ENCODE peak calls at places on chromosomes 3 and 15, in nine cellular contexts. One of them, this sample, is unnamed. For H3K4me1, the result is how much of the 10 kb centered on the place peaks cover.

GRCh38 chr3:144670560-144670959 is 698.9 kb downstream of the DIPK2A start:
- DNase-seq in endothelial cell of umbilical vein: no peak
- DNase-seq in HepG2: no peak
- DNase-seq in HCT116: no peak
- DNase-seq in H1: no peak
- DNase-seq in transverse colon: no peak
- DNase-seq in breast epithelium: no peak
- DNase-seq in stomach: no peak
- DNase-seq in GM12878: no peak
- DNase-seq in this sample: no peak

GRCh38 chr3:157438371-157438735 is 1.7 kb downstream of the PTX3 start:
- DNase-seq in HCT116: no peak
- DNase-seq in stomach: no peak
- DNase-seq in GM12878: no peak
- DNase-seq in HepG2: no peak
- DNase-seq in breast epithelium: no peak
- DNase-seq in transverse colon: no peak
- DNase-seq in endothelial cell of umbilical vein: peak
- DNase-seq in H1: no peak
- DNase-seq in this sample: no peak

GRCh38 chr15:31241888-31242287 is 84.7 kb upstream of the KLF13 start:
- DNase-seq in HepG2: no peak
- DNase-seq in HCT116: no peak
- DNase-seq in GM12878: no peak
- DNase-seq in endothelial cell of umbilical vein: no peak
- DNase-seq in H1: no peak
- DNase-seq in breast epithelium: no peak
- DNase-seq in transverse colon: no peak
- DNase-seq in stomach: no peak
- DNase-seq in this sample: no peak

GRCh38 chr3:63993653-63994079 is 29.6 kb downstream of the PSMD6 start:
- DNase-seq in H1: peak
- DNase-seq in HCT116: peak
- DNase-seq in stomach: peak
- DNase-seq in transverse colon: peak
- DNase-seq in HepG2: peak
- DNase-seq in GM12878: no peak
- DNase-seq in breast epithelium: peak
- DNase-seq in endothelial cell of umbilical vein: peak
- DNase-seq in this sample: no peak

GRCh38 chr15:41972341-41973237 is at the start of gene EHD4:
- DNase-seq in stomach: peak
- DNase-seq in transverse colon: peak
- DNase-seq in breast epithelium: peak
- DNase-seq in HepG2: peak
- DNase-seq in GM12878: peak
- DNase-seq in endothelial cell of umbilical vein: peak
- DNase-seq in H1: peak
- DNase-seq in HCT116: peak
- DNase-seq in this sample: peak

GRCh38 chr3:16665282-16665741 is 60.1 kb upstream of the DAZL start:
- DNase-seq in endothelial cell of umbilical vein: no peak
- DNase-seq in stomach: no peak
- DNase-seq in transverse colon: peak
- DNase-seq in HCT116: peak
- DNase-seq in H1: no peak
- DNase-seq in HepG2: no peak
- DNase-seq in GM12878: no peak
- DNase-seq in breast epithelium: no peak
- DNase-seq in this sample: no peak

GRCh38 chr3:155595371-155595770 is 149.5 kb downstream of the PLCH1 start:
- DNase-seq in stomach: no peak
- DNase-seq in HCT116: no peak
- DNase-seq in GM12878: no peak
- DNase-seq in transverse colon: no peak
- DNase-seq in H1: no peak
- DNase-seq in breast epithelium: no peak
- DNase-seq in HepG2: peak
- DNase-seq in endothelial cell of umbilical vein: no peak
- DNase-seq in this sample: no peak

GRCh38 chr3:126313166-126313565 is 44.0 kb downstream of the KLF15 start:
- DNase-seq in H1: no peak
- DNase-seq in GM12878: no peak
- DNase-seq in HepG2: no peak
- DNase-seq in stomach: no peak
- DNase-seq in breast epithelium: no peak
- DNase-seq in transverse colon: no peak
- DNase-seq in HCT116: no peak
- DNase-seq in endothelial cell of umbilical vein: no peak
- DNase-seq in this sample: no peak

GRCh38 chr3:179148446-179149238 is 485 bp downstream of the PIK3CA start:
- DNase-seq in H1: peak
- DNase-seq in HCT116: no peak
- DNase-seq in endothelial cell of umbilical vein: peak
- DNase-seq in transverse colon: peak
- DNase-seq in GM12878: no peak
- DNase-seq in breast epithelium: no peak
- DNase-seq in stomach: peak
- DNase-seq in HepG2: peak
- DNase-seq in this sample: peak

GRCh38 chr3:191768421-191768820 is 307.5 kb downstream of the PYDC2 start:
- DNase-seq in HCT116: no peak
- DNase-seq in HepG2: no peak
- DNase-seq in endothelial cell of umbilical vein: no peak
- DNase-seq in breast epithelium: no peak
- DNase-seq in transverse colon: no peak
- DNase-seq in stomach: no peak
- DNase-seq in GM12878: no peak
- DNase-seq in H1: no peak
- DNase-seq in this sample: no peak

GRCh38 chr3:148911597-148911996 is 46.5 kb downstream of the CPA3 start:
- DNase-seq in breast epithelium: no peak
- DNase-seq in H1: no peak
- DNase-seq in GM12878: no peak
- DNase-seq in transverse colon: no peak
- DNase-seq in stomach: no peak
- DNase-seq in HepG2: no peak
- DNase-seq in HCT116: no peak
- DNase-seq in endothelial cell of umbilical vein: no peak
- DNase-seq in this sample: no peak

GRCh38 chr3:136602818-136603217 is 149.4 kb downstream of the STAG1 start:
- DNase-seq in endothelial cell of umbilical vein: no peak
- DNase-seq in GM12878: no peak
- DNase-seq in transverse colon: no peak
- DNase-seq in HCT116: no peak
- DNase-seq in breast epithelium: no peak
- DNase-seq in H1: no peak
- DNase-seq in stomach: no peak
- DNase-seq in HepG2: no peak
- DNase-seq in this sample: no peak

GRCh38 chr3:38054166-38054991 is 15.4 kb downstream of the DLEC1 start:
- DNase-seq in H1: no peak
- DNase-seq in stomach: no peak
- DNase-seq in endothelial cell of umbilical vein: no peak
- DNase-seq in GM12878: no peak
- DNase-seq in breast epithelium: no peak
- DNase-seq in HCT116: no peak
- DNase-seq in transverse colon: no peak
- DNase-seq in HepG2: peak
- DNase-seq in this sample: no peak

GRCh38 chr15:96336045-96336642 is 5.6 kb downstream of the NR2F2 start:
- DNase-seq in GM12878: no peak
- DNase-seq in endothelial cell of umbilical vein: peak
- DNase-seq in H1: no peak
- DNase-seq in HepG2: no peak
- DNase-seq in transverse colon: peak
- DNase-seq in stomach: no peak
- DNase-seq in breast epithelium: no peak
- DNase-seq in HCT116: no peak
- DNase-seq in this sample: no peak

GRCh38 chr3:30141927-30142326 is 464.5 kb upstream of the TGFBR2 start:
- DNase-seq in HCT116: no peak
- DNase-seq in stomach: no peak
- DNase-seq in transverse colon: no peak
- DNase-seq in endothelial cell of umbilical vein: no peak
- DNase-seq in breast epithelium: no peak
- DNase-seq in GM12878: no peak
- DNase-seq in H1: no peak
- DNase-seq in HepG2: peak
- DNase-seq in this sample: no peak

GRCh38 chr3:187744169-187745151 is 808 bp downstream of the BCL6 start:
- DNase-seq in transverse colon: peak
- DNase-seq in endothelial cell of umbilical vein: peak
- DNase-seq in stomach: peak
- DNase-seq in HepG2: no peak
- DNase-seq in H1: no peak
- DNase-seq in breast epithelium: peak
- DNase-seq in HCT116: no peak
- DNase-seq in GM12878: no peak
- DNase-seq in this sample: peak

GRCh38 chr3:139835830-139836655 is 98.9 kb upstream of the CLSTN2 start:
- DNase-seq in HepG2: no peak
- DNase-seq in HCT116: no peak
- DNase-seq in H1: no peak
- DNase-seq in breast epithelium: no peak
- DNase-seq in endothelial cell of umbilical vein: no peak
- DNase-seq in transverse colon: no peak
- DNase-seq in GM12878: no peak
- DNase-seq in stomach: no peak
- DNase-seq in this sample: no peak

GRCh38 chr15:30984118-30984517 is 7.3 kb downstream of the MTMR10 start:
- DNase-seq in HCT116: no peak
- DNase-seq in transverse colon: no peak
- DNase-seq in H1: no peak
- DNase-seq in HepG2: no peak
- DNase-seq in stomach: no peak
- DNase-seq in endothelial cell of umbilical vein: no peak
- DNase-seq in GM12878: no peak
- DNase-seq in breast epithelium: no peak
- DNase-seq in this sample: no peak

GRCh38 chr3:129587061-129587460 is 19.4 kb downstream of the PLXND1 start:
- DNase-seq in transverse colon: no peak
- DNase-seq in endothelial cell of umbilical vein: no peak
- DNase-seq in HepG2: no peak
- DNase-seq in stomach: no peak
- DNase-seq in H1: no peak
- DNase-seq in breast epithelium: no peak
- DNase-seq in HCT116: no peak
- DNase-seq in GM12878: no peak
- DNase-seq in this sample: no peak
- H3K4me1 ChIP-seq in transverse colon: under half
- H3K4me1 ChIP-seq in endothelial cell of umbilical vein: under half
- H3K4me1 ChIP-seq in HepG2: under half
- H3K4me1 ChIP-seq in stomach: under half
- H3K4me1 ChIP-seq in H1: under half
- H3K4me1 ChIP-seq in breast epithelium: under half
- H3K4me1 ChIP-seq in HCT116: under half
- H3K4me1 ChIP-seq in GM12878: under half
- H3K4me1 ChIP-seq in this sample: under half

DNA sequence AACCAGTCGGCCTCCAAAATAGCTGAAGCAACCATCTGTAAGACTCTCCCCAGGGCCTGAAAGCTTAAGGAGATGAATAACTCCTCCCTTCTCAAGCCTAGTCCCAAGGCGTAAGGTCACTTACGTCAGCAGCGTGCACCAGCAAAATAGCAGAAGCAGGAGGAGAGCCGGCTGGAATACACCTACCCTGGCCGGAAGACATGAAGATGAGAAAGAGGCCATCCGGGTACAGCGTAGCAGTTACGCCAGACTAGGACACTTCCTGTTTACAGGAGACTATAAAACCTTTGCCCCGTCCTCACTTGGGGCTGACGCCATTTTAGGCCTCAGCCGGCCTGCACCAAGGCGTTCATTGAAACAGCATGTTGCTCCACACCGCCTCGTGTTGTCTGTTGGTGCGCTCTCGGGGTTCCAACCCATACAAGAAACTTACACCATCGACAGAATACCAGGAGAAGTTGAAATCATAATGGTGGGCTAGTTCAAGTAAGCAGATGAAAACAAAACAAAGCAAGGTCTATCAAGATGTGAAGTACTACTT is 2.5 kb downstream of the CFAP92 start:
- DNase-seq in stomach: no peak
- DNase-seq in transverse colon: no peak
- DNase-seq in breast epithelium: no peak
- DNase-seq in HepG2: no peak
- DNase-seq in GM12878: no peak
- DNase-seq in HCT116: no peak
- DNase-seq in H1: no peak
- DNase-seq in endothelial cell of umbilical vein: no peak
- DNase-seq in this sample: no peak
- TF ChIP-seq POLR2A in stomach: no peak
- TF ChIP-seq POLR2A in transverse colon: no peak
- TF ChIP-seq POLR2A in breast epithelium: no peak
- TF ChIP-seq POLR2A in HepG2: no peak
- TF ChIP-seq POLR2A in GM12878: no peak
- TF ChIP-seq POLR2A in HCT116: no peak
- TF ChIP-seq POLR2A in H1: no peak
- TF ChIP-seq POLR2A in endothelial cell of umbilical vein: no peak
- TF ChIP-seq POLR2A in this sample: no peak

DNA sequence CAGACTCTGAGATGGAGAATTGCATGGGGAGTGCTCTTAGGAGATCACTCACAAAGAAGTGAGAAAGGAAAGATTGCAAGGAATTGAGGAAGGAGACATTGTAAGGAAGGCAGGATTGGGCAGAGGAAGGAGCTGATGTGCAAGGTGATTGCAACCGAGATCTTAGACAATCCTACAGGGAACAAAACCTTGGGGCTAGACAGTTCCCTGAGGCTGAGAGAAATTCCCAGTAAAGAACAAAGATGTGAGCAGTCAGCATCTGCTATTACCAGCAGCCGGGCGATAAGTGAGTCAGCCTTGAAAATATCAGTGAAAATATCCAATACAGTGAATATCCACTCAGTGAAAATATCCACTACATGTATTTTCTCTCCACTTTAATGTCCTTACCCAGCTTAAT is 143.6 kb upstream of the TBC1D5 start:
- DNase-seq in HCT116: no peak
- DNase-seq in HepG2: no peak
- DNase-seq in GM12878: no peak
- DNase-seq in stomach: no peak
- DNase-seq in endothelial cell of umbilical vein: no peak
- DNase-seq in breast epithelium: no peak
- DNase-seq in transverse colon: no peak
- DNase-seq in H1: no peak
- DNase-seq in this sample: no peak
- TF ChIP-seq POLR2AphosphoS5 in HCT116: no peak
- TF ChIP-seq POLR2AphosphoS5 in HepG2: no peak
- TF ChIP-seq POLR2AphosphoS5 in GM12878: no peak
- TF ChIP-seq POLR2AphosphoS5 in stomach: no peak
- TF ChIP-seq POLR2AphosphoS5 in endothelial cell of umbilical vein: no peak
- TF ChIP-seq POLR2AphosphoS5 in breast epithelium: no peak
- TF ChIP-seq POLR2AphosphoS5 in transverse colon: no peak
- TF ChIP-seq POLR2AphosphoS5 in H1: no peak
- TF ChIP-seq POLR2AphosphoS5 in this sample: no peak

DNA sequence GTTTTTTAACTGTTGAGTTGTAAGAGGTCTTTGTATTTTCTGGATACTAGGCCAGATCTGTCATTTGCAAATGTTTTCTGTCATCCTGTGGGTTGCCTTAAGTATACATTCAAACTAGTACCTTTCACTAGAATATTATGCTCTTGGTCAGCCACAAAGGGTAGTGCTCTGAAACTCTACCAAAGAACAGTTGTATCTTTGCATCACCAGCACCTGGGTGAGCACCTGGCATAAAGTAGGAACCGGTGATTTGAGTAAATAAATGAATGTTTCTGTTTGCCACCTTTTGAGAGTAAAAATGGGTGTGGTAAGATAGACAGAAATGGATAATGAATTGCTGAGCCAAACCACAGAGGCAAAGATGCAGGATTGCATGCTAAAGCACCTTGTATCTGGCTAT is 98.7 kb downstream of the SLCO3A1 start:
- DNase-seq in transverse colon: no peak
- DNase-seq in breast epithelium: no peak
- DNase-seq in H1: no peak
- DNase-seq in endothelial cell of umbilical vein: no peak
- DNase-seq in HCT116: no peak
- DNase-seq in HepG2: no peak
- DNase-seq in stomach: no peak
- DNase-seq in GM12878: no peak
- DNase-seq in this sample: no peak
- H3K4me1 ChIP-seq in transverse colon: under half
- H3K4me1 ChIP-seq in breast epithelium: under half
- H3K4me1 ChIP-seq in H1: under half
- H3K4me1 ChIP-seq in endothelial cell of umbilical vein: under half
- H3K4me1 ChIP-seq in HCT116: under half
- H3K4me1 ChIP-seq in HepG2: under half
- H3K4me1 ChIP-seq in stomach: under half
- H3K4me1 ChIP-seq in GM12878: under half
- H3K4me1 ChIP-seq in this sample: half or more

This sample was measured in upper lobe of left lung.